ENCODE peak calls at places on chromosomes 7 and 10, in seven cellular contexts. X, Z, L, B, O, P and D are unnamed samples.

GRCh38 chr7:137936509-137937201 is 65.2 kb downstream of the CREB3L2 start:
- DNase-seq in O (no peak), X (no peak), Z (peak; percentile 18), L (peak; percentile 24), B (no peak), P (no peak), D (no peak)

GRCh38 chr7:44280636-44280992 is 44.8 kb downstream of the CAMK2B start:
- DNase-seq in P (no peak), O (no peak), L (no peak), B (no peak), X (no peak), Z (no peak), D (no peak)

GRCh38 chr10:109912335-109913282 is 10.7 kb downstream of the XPNPEP1 start:
- DNase-seq in B (no peak), Z (no peak), L (peak; percentile 87), P (peak; percentile 84), X (peak; percentile 49), O (peak; percentile 45), D (peak; percentile 67)

GRCh38 chr7:148927141-148927540 is 43.0 kb upstream of the EZH2 start:
- DNase-seq in Z (no peak), X (no peak), P (no peak), L (no peak), B (no peak), O (no peak), D (no peak)

GRCh38 chr7:131581241-131582157 is 25.1 kb upstream of the PODXL start:
- DNase-seq in L (no peak), B (no peak), O (no peak), P (no peak), X (no peak), Z (peak; percentile 80), D (peak; percentile 58)

GRCh38 chr10:8045728-8046494 is 8.6 kb upstream of the GATA3 start:
- DNase-seq in X (no peak), L (no peak), B (no peak), P (no peak), O (no peak), Z (no peak), D (no peak)

GRCh38 chr7:77425151-77426051 is 9.3 kb upstream of the GSAP start:
- DNase-seq in P (no peak), Z (no peak), L (peak; percentile 60), O (no peak), X (peak; percentile 48), B (peak; percentile 53), D (peak; percentile 64)

GRCh38 chr10:93334181-93334580 is 148.0 kb downstream of the MYOF start:
- DNase-seq in X (no peak), B (no peak), L (no peak), O (no peak), P (no peak), Z (no peak), D (no peak)

GRCh38 chr7:53398566-53398965 is 363.1 kb downstream of the POM121L12 start:
- DNase-seq in B (no peak), L (no peak), X (no peak), O (no peak), Z (no peak), P (no peak), D (no peak)
- H3K4me3 ChIP-seq in B (no peak overlapping the region), L (no peak overlapping the region), X (no peak overlapping the region), O (no peak overlapping the region), Z (peak overlapping the region; percentile 53), P (no peak overlapping the region), D (no peak overlapping the region)

GRCh38 chr7:105154084-105154483 is 140.1 kb downstream of the KMT2E start:
- DNase-seq in L (no peak), Z (no peak), B (no peak), O (no peak), X (no peak), P (no peak), D (no peak)
- H3K27ac ChIP-seq in L (no peak overlapping the region), Z (no peak overlapping the region), B (no peak overlapping the region), O (no peak overlapping the region), X (no peak overlapping the region), P (no peak overlapping the region), D (no peak overlapping the region)

GRCh38 chr10:114684085-114684821 is 26.2 kb upstream of the ABLIM1 start:
- DNase-seq in X (no peak), P (no peak), B (peak; percentile 47), Z (peak; percentile 83), L (no peak), O (peak; percentile 79), D (peak; percentile 64)
- H3K4me3 ChIP-seq in X (peak overlapping the region; percentile 5), P (no peak overlapping the region), B (peak overlapping the region; percentile 36), Z (peak overlapping the region; percentile 5), L (no peak overlapping the region), O (peak overlapping the region; percentile 9), D (peak overlapping the region; percentile 39)

GRCh38 chr7:140719711-140720110 is 23.2 kb downstream of the NDUFB2 start:
- DNase-seq in Z (no peak), L (peak; percentile 33), B (no peak), X (no peak), O (no peak), P (peak; percentile 11), D (no peak)
- H3K27ac ChIP-seq in Z (no peak overlapping the region), L (no peak overlapping the region), B (no peak overlapping the region), X (no peak overlapping the region), O (no peak overlapping the region), P (no peak overlapping the region), D (no peak overlapping the region)

DNA sequence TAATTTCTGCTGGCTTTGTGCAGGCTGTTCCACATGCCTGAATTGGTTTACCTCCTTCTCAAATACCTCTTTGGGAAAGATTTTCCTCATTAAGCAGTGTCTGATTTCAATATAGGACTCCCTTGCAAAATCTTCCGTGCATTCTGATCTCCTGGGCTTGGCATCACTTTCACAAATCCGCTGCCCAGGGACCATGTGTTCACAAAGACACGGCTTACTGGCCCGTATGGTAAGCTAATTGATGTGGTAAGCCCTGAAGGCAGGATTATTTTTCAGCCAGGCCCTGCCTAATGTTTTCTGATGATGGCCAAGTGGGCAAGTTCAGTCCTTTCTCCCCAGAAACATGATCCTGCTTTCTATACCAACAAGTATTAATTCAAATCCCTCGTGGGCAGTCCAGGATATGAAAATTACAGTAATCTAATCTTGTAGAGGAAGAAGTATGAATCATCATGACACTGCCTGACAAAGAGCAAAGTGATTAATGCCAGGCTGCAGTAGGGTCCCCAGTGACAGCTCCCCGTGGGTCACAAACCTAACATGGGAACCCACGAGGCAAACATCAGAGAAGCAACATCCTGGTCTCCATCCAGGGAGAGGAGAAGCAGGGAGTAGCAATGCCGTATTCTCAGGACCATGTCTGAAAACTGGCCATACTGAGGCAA is 11.6 kb upstream of the SVIL start:
- DNase-seq in X (no peak), L (peak; percentile 71), P (no peak), Z (no peak), B (no peak), O (no peak), D (peak; percentile 94)
- H3K4me3 ChIP-seq in X (no peak overlapping the region), L (no peak overlapping the region), P (no peak overlapping the region), Z (no peak overlapping the region), B (no peak overlapping the region), O (no peak overlapping the region), D (no peak overlapping the region)

GRCh38 chr10:26391701-26392695 is 46.1 kb upstream of the APBB1IP start:
- DNase-seq in P (no peak), Z (no peak), L (no peak), O (no peak), B (no peak), X (no peak), D (no peak)

GRCh38 chr10:26384600-26384999 is 53.5 kb upstream of the APBB1IP start:
- DNase-seq in B (no peak), Z (no peak), O (no peak), L (no peak), X (no peak), P (no peak), D (no peak)

GRCh38 chr10:26386800-26387199 is 51.3 kb upstream of the APBB1IP start:
- DNase-seq in Z (no peak), X (no peak), P (no peak), O (no peak), L (no peak), B (no peak), D (no peak)

GRCh38 chr10:26385443-26385842 is 52.7 kb upstream of the APBB1IP start:
- DNase-seq in O (no peak), P (no peak), X (no peak), L (no peak), B (no peak), Z (no peak), D (no peak)

DNA sequence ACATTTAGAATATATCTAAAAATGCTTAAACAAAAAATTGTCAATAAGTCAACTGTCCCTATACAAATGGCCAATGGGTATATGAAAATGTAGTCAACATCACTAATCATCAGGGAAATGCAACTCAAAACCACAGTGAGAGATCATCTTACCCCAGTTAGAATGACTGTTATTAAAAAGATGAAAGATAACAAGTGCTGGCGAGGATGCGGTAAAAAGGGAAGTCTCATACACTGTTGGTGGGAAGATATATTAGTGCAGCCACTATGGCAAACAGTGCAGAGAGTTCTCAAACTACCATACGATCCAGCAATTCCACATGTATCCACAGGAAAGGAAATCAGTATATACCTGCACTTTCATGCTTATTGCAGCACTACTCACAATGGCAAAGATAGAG is 48.6 kb upstream of the APBB1IP start:
- DNase-seq in X (no peak), Z (no peak), B (no peak), L (no peak), P (no peak), O (no peak), D (no peak)
- H3K27ac ChIP-seq in X (no peak overlapping the region), Z (no peak overlapping the region), B (no peak overlapping the region), L (no peak overlapping the region), P (no peak overlapping the region), O (no peak overlapping the region), D (no peak overlapping the region)

GRCh38 chr10:13268841-13269240 is 31.0 kb downstream of the PHYH start:
- DNase-seq in X (no peak), Z (no peak), L (no peak), P (no peak), O (no peak), B (no peak), D (no peak)

GRCh38 chr10:13270877-13271551 is 28.9 kb downstream of the PHYH start:
- DNase-seq in P (no peak), O (peak; percentile 45), Z (no peak), X (no peak), L (no peak), B (peak; percentile 7), D (no peak)

GRCh38 chr10:13272164-13272571 is 27.7 kb downstream of the PHYH start:
- DNase-seq in X (peak; percentile 38), P (no peak), B (no peak), L (no peak), Z (peak; percentile 80), O (peak; percentile 37), D (peak; percentile 65)

GRCh38 chr10:13268310-13268709 is 31.6 kb downstream of the PHYH start:
- DNase-seq in O (no peak), P (no peak), B (no peak), X (no peak), Z (no peak), L (no peak), D (no peak)

DNA sequence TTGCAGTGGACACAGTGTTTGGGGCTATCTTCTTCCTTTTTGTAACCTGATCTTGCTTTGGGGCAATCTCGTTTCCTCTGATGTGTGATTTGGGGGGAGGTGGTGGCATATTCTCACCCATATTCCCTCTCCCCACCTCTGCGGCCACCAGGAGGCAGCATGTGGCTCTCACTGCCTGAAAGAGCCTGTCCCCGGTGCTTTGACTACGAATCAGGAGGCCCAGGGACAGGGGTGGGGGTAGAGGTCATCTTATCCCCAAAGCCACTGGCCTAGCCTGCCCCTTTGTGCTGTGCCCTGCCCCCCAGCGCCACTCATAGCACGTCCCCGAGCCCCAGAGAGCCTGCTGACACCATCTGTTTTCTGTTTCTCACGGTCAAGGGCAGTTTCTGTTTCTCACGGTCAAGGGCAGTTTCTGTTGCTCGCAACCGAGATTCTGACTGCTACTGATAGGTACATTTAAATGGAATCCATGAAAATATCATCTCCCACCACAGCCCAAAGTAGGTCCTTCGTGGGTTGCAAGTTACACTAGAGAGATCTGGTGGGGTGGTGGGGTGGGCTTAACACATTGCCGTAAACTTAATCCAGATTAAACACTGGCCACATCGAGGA is 28.2 kb downstream of the PHYH start:
- DNase-seq in B (peak; percentile 40), Z (peak; percentile 79), X (no peak), O (peak; percentile 65), P (no peak), L (no peak), D (peak; percentile 71)
- H3K4me3 ChIP-seq in B (no peak overlapping the region), Z (peak overlapping the region; percentile 39), X (no peak overlapping the region), O (no peak overlapping the region), P (no peak overlapping the region), L (no peak overlapping the region), D (peak overlapping the region; percentile 39)